ENCODE peak calls at places on chromosomes 13 and 19, in eight cellular contexts. One of them, this sample, is unnamed.

GRCh38 chr19:22606212-22606553 is 27.9 kb upstream of the ZNF492 start:
- DNase-seq in PC-3: no peak
- DNase-seq in putamen: no peak
- DNase-seq in midbrain: no peak
- DNase-seq in sciatic nerve: no peak
- DNase-seq in astrocyte of the hippocampus: no peak
- DNase-seq in RWPE1: no peak
- DNase-seq in epithelial cell of esophagus: no peak
- DNase-seq in this sample: no peak

GRCh38 chr19:1243768-1244692 is 2.5 kb downstream of the ATP5F1D start:
- DNase-seq in midbrain: peak; percentile 86
- DNase-seq in epithelial cell of esophagus: peak; percentile 86
- DNase-seq in sciatic nerve: peak; percentile 92
- DNase-seq in putamen: peak; percentile 85
- DNase-seq in astrocyte of the hippocampus: peak; percentile 92
- DNase-seq in PC-3: peak; percentile 72
- DNase-seq in RWPE1: peak; percentile 75
- DNase-seq in this sample: no peak

GRCh38 chr19:7905298-7905697 is 1.6 kb downstream of the MAP2K7 start:
- DNase-seq in astrocyte of the hippocampus: no peak
- DNase-seq in epithelial cell of esophagus: no peak
- DNase-seq in midbrain: no peak
- DNase-seq in sciatic nerve: peak; percentile 64
- DNase-seq in RWPE1: no peak
- DNase-seq in PC-3: no peak
- DNase-seq in putamen: no peak
- DNase-seq in this sample: no peak

GRCh38 chr19:44753932-44754742 is 5.6 kb downstream of the BCL3 start:
- DNase-seq in midbrain: peak; percentile 2
- DNase-seq in epithelial cell of esophagus: peak; percentile 75
- DNase-seq in PC-3: peak; percentile 74
- DNase-seq in RWPE1: peak; percentile 88
- DNase-seq in astrocyte of the hippocampus: peak; percentile 83
- DNase-seq in sciatic nerve: peak; percentile 95
- DNase-seq in putamen: no peak
- DNase-seq in this sample: no peak

GRCh38 chr13:37534181-37534580 is 64.4 kb downstream of the POSTN start:
- DNase-seq in epithelial cell of esophagus: peak; percentile 75
- DNase-seq in sciatic nerve: no peak
- DNase-seq in RWPE1: peak; percentile 17
- DNase-seq in PC-3: peak; percentile 37
- DNase-seq in putamen: no peak
- DNase-seq in astrocyte of the hippocampus: peak; percentile 54
- DNase-seq in midbrain: no peak
- DNase-seq in this sample: peak; percentile 11

GRCh38 chr19:2289714-2290435 is 7.9 kb upstream of the PEAK3 start:
- DNase-seq in epithelial cell of esophagus: peak; percentile 43
- DNase-seq in sciatic nerve: no peak
- DNase-seq in putamen: no peak
- DNase-seq in midbrain: peak; percentile 28
- DNase-seq in astrocyte of the hippocampus: peak; percentile 39
- DNase-seq in RWPE1: no peak
- DNase-seq in PC-3: no peak
- DNase-seq in this sample: no peak

GRCh38 chr13:110177790-110178189 is 129.2 kb downstream of the COL4A1 start:
- DNase-seq in RWPE1: no peak
- DNase-seq in putamen: no peak
- DNase-seq in astrocyte of the hippocampus: no peak
- DNase-seq in epithelial cell of esophagus: no peak
- DNase-seq in midbrain: no peak
- DNase-seq in sciatic nerve: no peak
- DNase-seq in PC-3: no peak
- DNase-seq in this sample: no peak

GRCh38 chr19:4144666-4145261 is 8.7 kb upstream of the CREB3L3 start:
- DNase-seq in epithelial cell of esophagus: peak; percentile 19
- DNase-seq in sciatic nerve: no peak
- DNase-seq in PC-3: peak; percentile 71
- DNase-seq in astrocyte of the hippocampus: peak; percentile 32
- DNase-seq in RWPE1: peak; percentile 36
- DNase-seq in midbrain: no peak
- DNase-seq in putamen: no peak
- DNase-seq in this sample: peak; percentile 20

GRCh38 chr13:24251525-24251924 is 57.9 kb upstream of the C1QTNF9 start:
- DNase-seq in astrocyte of the hippocampus: no peak
- DNase-seq in sciatic nerve: no peak
- DNase-seq in PC-3: no peak
- DNase-seq in RWPE1: no peak
- DNase-seq in putamen: no peak
- DNase-seq in midbrain: no peak
- DNase-seq in epithelial cell of esophagus: no peak
- DNase-seq in this sample: no peak

GRCh38 chr13:24243311-24243710 is 66.1 kb upstream of the C1QTNF9 start:
- DNase-seq in RWPE1: no peak
- DNase-seq in sciatic nerve: no peak
- DNase-seq in midbrain: no peak
- DNase-seq in astrocyte of the hippocampus: no peak
- DNase-seq in epithelial cell of esophagus: no peak
- DNase-seq in PC-3: no peak
- DNase-seq in putamen: no peak
- DNase-seq in this sample: no peak

GRCh38 chr19:10260141-10260584 is 8.1 kb downstream of the MRPL4 start:
- DNase-seq in astrocyte of the hippocampus: no peak
- DNase-seq in epithelial cell of esophagus: peak; percentile 96
- DNase-seq in RWPE1: peak; percentile 76
- DNase-seq in PC-3: peak; percentile 56
- DNase-seq in sciatic nerve: no peak
- DNase-seq in midbrain: no peak
- DNase-seq in putamen: peak; percentile 75
- DNase-seq in this sample: peak; percentile 71

GRCh38 chr13:24130134-24130792 is 30.3 kb upstream of the SPATA13 start:
- DNase-seq in midbrain: no peak
- DNase-seq in epithelial cell of esophagus: no peak
- DNase-seq in astrocyte of the hippocampus: no peak
- DNase-seq in putamen: no peak
- DNase-seq in PC-3: no peak
- DNase-seq in sciatic nerve: no peak
- DNase-seq in RWPE1: no peak
- DNase-seq in this sample: no peak

GRCh38 chr19:50486823-50487515 is 10.3 kb upstream of the GARIN5A start:
- DNase-seq in putamen: no peak
- DNase-seq in astrocyte of the hippocampus: peak; percentile 47
- DNase-seq in midbrain: no peak
- DNase-seq in epithelial cell of esophagus: peak; percentile 18
- DNase-seq in RWPE1: no peak
- DNase-seq in sciatic nerve: no peak
- DNase-seq in PC-3: peak; percentile 83
- DNase-seq in this sample: no peak

GRCh38 chr13:42807866-42808265 is 26.5 kb downstream of the FAM216B start:
- DNase-seq in RWPE1: peak; percentile 61
- DNase-seq in putamen: no peak
- DNase-seq in sciatic nerve: no peak
- DNase-seq in epithelial cell of esophagus: peak; percentile 93
- DNase-seq in PC-3: peak; percentile 78
- DNase-seq in midbrain: no peak
- DNase-seq in astrocyte of the hippocampus: peak; percentile 11
- DNase-seq in this sample: peak; percentile 35

GRCh38 chr13:44843403-44843802 is 145.9 kb downstream of the NUFIP1 start:
- DNase-seq in sciatic nerve: no peak
- DNase-seq in PC-3: no peak
- DNase-seq in epithelial cell of esophagus: peak; percentile 34
- DNase-seq in RWPE1: no peak
- DNase-seq in astrocyte of the hippocampus: peak; percentile 38
- DNase-seq in midbrain: no peak
- DNase-seq in putamen: no peak
- DNase-seq in this sample: no peak

GRCh38 chr13:91144054-91144453 is 203.4 kb upstream of the MIR17HG start:
- DNase-seq in epithelial cell of esophagus: no peak
- DNase-seq in PC-3: no peak
- DNase-seq in RWPE1: no peak
- DNase-seq in astrocyte of the hippocampus: peak; percentile 7
- DNase-seq in midbrain: no peak
- DNase-seq in putamen: no peak
- DNase-seq in sciatic nerve: no peak
- DNase-seq in this sample: no peak

GRCh38 chr13:110915874-110916670 is 1.2 kb upstream of the ANKRD10 start:
- DNase-seq in epithelial cell of esophagus: peak; percentile 70
- DNase-seq in RWPE1: peak; percentile 30
- DNase-seq in midbrain: peak; percentile 74
- DNase-seq in astrocyte of the hippocampus: peak; percentile 63
- DNase-seq in putamen: peak; percentile 37
- DNase-seq in sciatic nerve: no peak
- DNase-seq in PC-3: peak; percentile 31
- DNase-seq in this sample: peak; percentile 51

GRCh38 chr19:55495646-55496349 is 7.6 kb downstream of the SSC5D start:
- DNase-seq in sciatic nerve: no peak
- DNase-seq in astrocyte of the hippocampus: no peak
- DNase-seq in PC-3: peak; percentile 48
- DNase-seq in putamen: no peak
- DNase-seq in epithelial cell of esophagus: no peak
- DNase-seq in RWPE1: no peak
- DNase-seq in midbrain: no peak
- DNase-seq in this sample: no peak

GRCh38 chr13:40315416-40316064 is 350.9 kb downstream of the FOXO1 start:
- DNase-seq in epithelial cell of esophagus: peak; percentile 75
- DNase-seq in RWPE1: peak; percentile 5
- DNase-seq in astrocyte of the hippocampus: no peak
- DNase-seq in PC-3: no peak
- DNase-seq in putamen: no peak
- DNase-seq in midbrain: no peak
- DNase-seq in sciatic nerve: no peak
- DNase-seq in this sample: peak; percentile 37

GRCh38 chr19:4069331-4069959 is 2.7 kb upstream of the ZBTB7A start:
- DNase-seq in epithelial cell of esophagus: no peak
- DNase-seq in putamen: no peak
- DNase-seq in RWPE1: no peak
- DNase-seq in PC-3: no peak
- DNase-seq in sciatic nerve: no peak
- DNase-seq in midbrain: no peak
- DNase-seq in astrocyte of the hippocampus: no peak
- DNase-seq in this sample: no peak

GRCh38 chr13:30486230-30487074 is 20.7 kb upstream of the HMGB1 start:
- DNase-seq in putamen: no peak
- DNase-seq in astrocyte of the hippocampus: peak; percentile 66
- DNase-seq in sciatic nerve: no peak
- DNase-seq in RWPE1: peak; percentile 30
- DNase-seq in PC-3: peak; percentile 73
- DNase-seq in midbrain: no peak
- DNase-seq in epithelial cell of esophagus: peak; percentile 88
- DNase-seq in this sample: no peak

GRCh38 chr13:76825415-76825814 is 60.8 kb downstream of the KCTD12 start:
- DNase-seq in midbrain: no peak
- DNase-seq in PC-3: no peak
- DNase-seq in sciatic nerve: no peak
- DNase-seq in RWPE1: no peak
- DNase-seq in epithelial cell of esophagus: no peak
- DNase-seq in astrocyte of the hippocampus: peak; percentile 11
- DNase-seq in putamen: no peak
- DNase-seq in this sample: no peak

GRCh38 chr13:50089633-50090032 is 74.4 kb downstream of the KCNRG start:
- DNase-seq in astrocyte of the hippocampus: no peak
- DNase-seq in midbrain: no peak
- DNase-seq in sciatic nerve: no peak
- DNase-seq in RWPE1: no peak
- DNase-seq in putamen: no peak
- DNase-seq in PC-3: no peak
- DNase-seq in epithelial cell of esophagus: no peak
- DNase-seq in this sample: no peak

GRCh38 chr13:113989585-113990300 is 15.9 kb upstream of the C13orf46 start:
- DNase-seq in astrocyte of the hippocampus: no peak
- DNase-seq in sciatic nerve: peak; percentile 39
- DNase-seq in epithelial cell of esophagus: no peak
- DNase-seq in RWPE1: no peak
- DNase-seq in PC-3: no peak
- DNase-seq in putamen: no peak
- DNase-seq in midbrain: no peak
- DNase-seq in this sample: no peak

GRCh38 chr13:100454876-100455275 is 133.7 kb downstream of the GGACT start:
- DNase-seq in PC-3: peak; percentile 77
- DNase-seq in RWPE1: peak; percentile 24
- DNase-seq in epithelial cell of esophagus: peak; percentile 86
- DNase-seq in astrocyte of the hippocampus: peak; percentile 53
- DNase-seq in sciatic nerve: no peak
- DNase-seq in putamen: no peak
- DNase-seq in midbrain: no peak
- DNase-seq in this sample: peak; percentile 46

GRCh38 chr19:19461671-19462622 is 53.4 kb downstream of the TSSK6 start:
- DNase-seq in PC-3: no peak
- DNase-seq in astrocyte of the hippocampus: peak; percentile 75
- DNase-seq in sciatic nerve: peak; percentile 72
- DNase-seq in epithelial cell of esophagus: peak; percentile 34
- DNase-seq in putamen: no peak
- DNase-seq in RWPE1: no peak
- DNase-seq in midbrain: no peak
- DNase-seq in this sample: no peak

GRCh38 chr13:114067886-114068722 is 64.3 kb downstream of the RASA3 start:
- DNase-seq in epithelial cell of esophagus: no peak
- DNase-seq in RWPE1: no peak
- DNase-seq in putamen: no peak
- DNase-seq in PC-3: no peak
- DNase-seq in sciatic nerve: peak; percentile 64
- DNase-seq in astrocyte of the hippocampus: no peak
- DNase-seq in midbrain: no peak
- DNase-seq in this sample: no peak

GRCh38 chr13:42762917-42763316 is 18.5 kb upstream of the FAM216B start:
- DNase-seq in astrocyte of the hippocampus: peak; percentile 56
- DNase-seq in putamen: no peak
- DNase-seq in midbrain: no peak
- DNase-seq in RWPE1: peak; percentile 55
- DNase-seq in epithelial cell of esophagus: peak; percentile 80
- DNase-seq in PC-3: peak; percentile 44
- DNase-seq in sciatic nerve: no peak
- DNase-seq in this sample: peak; percentile 84

GRCh38 chr13:68019901-68020300 is 789.8 kb upstream of the PCDH9 start:
- DNase-seq in epithelial cell of esophagus: no peak
- DNase-seq in putamen: no peak
- DNase-seq in RWPE1: no peak
- DNase-seq in astrocyte of the hippocampus: no peak
- DNase-seq in PC-3: no peak
- DNase-seq in midbrain: no peak
- DNase-seq in sciatic nerve: no peak
- DNase-seq in this sample: no peak

GRCh38 chr19:55319786-55320185 is 5.4 kb downstream of the TMEM150B start:
- DNase-seq in sciatic nerve: no peak
- DNase-seq in midbrain: no peak
- DNase-seq in PC-3: no peak
- DNase-seq in RWPE1: peak; percentile 43
- DNase-seq in epithelial cell of esophagus: peak; percentile 22
- DNase-seq in putamen: peak; percentile 27
- DNase-seq in astrocyte of the hippocampus: peak; percentile 73
- DNase-seq in this sample: no peak